ENCODE peak calls at places on chromosomes 6 and 20, in seven cellular contexts. N is H9, Q is IMR-90, W is mesendoderm, H is neuronal stem cell, U is mesenchymal stem cell, S is trophoblast cell. J is an unnamed sample.
A peak's percentile ranks its signal among the peaks of the same experiment; 100 is the strongest.

GRCh38 chr6:83849127-83849526 is 4.0 kb upstream of the RIPPLY2 start:
- DNase-seq in N (no peak), Q (no peak), W (no peak), H (no peak), U (no peak), S (no peak), J (no peak)

GRCh38 chr20:16816192-16816591 is 68.0 kb downstream of the OTOR start:
- DNase-seq in N (peak; percentile 59), Q (no peak), W (peak; percentile 39), H (no peak), U (no peak), S (no peak), J (peak; percentile 10)

GRCh38 chr6:25254671-25255070 is 24.5 kb upstream of the CARMIL1 start:
- DNase-seq in N (no peak), Q (no peak), W (no peak), H (no peak), U (no peak), S (no peak), J (no peak)

GRCh38 chr20:53611449-53611894 is 17.8 kb upstream of the ZNF217 start:
- DNase-seq in N (no peak), Q (peak; percentile 99), W (peak; percentile 91), H (no peak), U (peak; percentile 98), S (peak; percentile 73), J (peak; percentile 37)

GRCh38 chr6:90251295-90251992 is 45.2 kb downstream of the BACH2 start:
- DNase-seq in N (no peak), Q (peak; percentile 56), W (no peak), H (no peak), U (no peak), S (no peak), J (no peak)

GRCh38 chr6:146620655-146621054 is 21.9 kb downstream of the ADGB start:
- DNase-seq in N (no peak), Q (no peak), W (no peak), H (no peak), U (peak; percentile 19), S (no peak), J (no peak)

GRCh38 chr6:167849846-167850459 is 23.2 kb downstream of the AFDN start:
- DNase-seq in N (no peak), Q (no peak), W (peak; percentile 98), H (peak; percentile 30), U (peak; percentile 52), S (peak; percentile 73), J (no peak)

GRCh38 chr6:158367824-158368223 is 55.6 kb downstream of the TULP4 start:
- DNase-seq in N (no peak), Q (no peak), W (no peak), H (no peak), U (no peak), S (no peak), J (no peak)

GRCh38 chr6:79869600-79870084 is 77.7 kb downstream of the ELOVL4 start:
- DNase-seq in N (peak; percentile 86), Q (peak; percentile 57), W (peak; percentile 86), H (peak; percentile 65), U (peak; percentile 69), S (peak; percentile 89), J (peak; percentile 92)

GRCh38 chr20:41664584-41664983 is 46.4 kb upstream of the CHD6 start:
- DNase-seq in N (no peak), Q (peak; percentile 14), W (peak; percentile 38), H (no peak), U (peak; percentile 10), S (peak; percentile 17), J (no peak)

GRCh38 chr6:138986578-138986977 is 1.5 kb downstream of the REPS1 start:
- DNase-seq in N (no peak), Q (peak; percentile 60), W (no peak), H (no peak), U (peak; percentile 54), S (peak; percentile 82), J (no peak)

GRCh38 chr6:95249661-95250060 is 327.7 kb upstream of the MANEA start:
- DNase-seq in N (no peak), Q (no peak), W (no peak), H (no peak), U (no peak), S (no peak), J (no peak)

GRCh38 chr6:106759112-106759511 is 129.7 kb downstream of the QRSL1 start:
- DNase-seq in N (no peak), Q (no peak), W (no peak), H (no peak), U (no peak), S (no peak), J (no peak)

GRCh38 chr6:162719528-162719927 is 8.0 kb downstream of the PRKN start:
- DNase-seq in N (no peak), Q (no peak), W (no peak), H (no peak), U (no peak), S (no peak), J (no peak)
- H3K18ac ChIP-seq in N (no peak overlapping the region), Q (no peak overlapping the region), W (no peak overlapping the region), H (no peak overlapping the region), U (no peak overlapping the region), S (no peak overlapping the region), J (no peak overlapping the region)

GRCh38 chr20:63367446-63368055 is 6.4 kb upstream of the CHRNA4 start:
- DNase-seq in N (no peak), Q (no peak), W (no peak), H (no peak), U (no peak), S (no peak), J (no peak)
- H2AK5ac ChIP-seq in N (no peak overlapping the region), Q (no peak overlapping the region), W (no peak overlapping the region), H (peak overlapping the region; percentile 81), U (no peak overlapping the region), S (no peak overlapping the region), J (no peak overlapping the region)

GRCh38 chr6:125835221-125835744 is 44.5 kb downstream of the NCOA7 start:
- DNase-seq in N (no peak), Q (peak; percentile 75), W (peak; percentile 72), H (no peak), U (peak; percentile 65), S (peak; percentile 33), J (no peak)
- H3K18ac ChIP-seq in N (no peak overlapping the region), Q (no peak overlapping the region), W (no peak overlapping the region), H (no peak overlapping the region), U (no peak overlapping the region), S (no peak overlapping the region), J (no peak overlapping the region)

DNA sequence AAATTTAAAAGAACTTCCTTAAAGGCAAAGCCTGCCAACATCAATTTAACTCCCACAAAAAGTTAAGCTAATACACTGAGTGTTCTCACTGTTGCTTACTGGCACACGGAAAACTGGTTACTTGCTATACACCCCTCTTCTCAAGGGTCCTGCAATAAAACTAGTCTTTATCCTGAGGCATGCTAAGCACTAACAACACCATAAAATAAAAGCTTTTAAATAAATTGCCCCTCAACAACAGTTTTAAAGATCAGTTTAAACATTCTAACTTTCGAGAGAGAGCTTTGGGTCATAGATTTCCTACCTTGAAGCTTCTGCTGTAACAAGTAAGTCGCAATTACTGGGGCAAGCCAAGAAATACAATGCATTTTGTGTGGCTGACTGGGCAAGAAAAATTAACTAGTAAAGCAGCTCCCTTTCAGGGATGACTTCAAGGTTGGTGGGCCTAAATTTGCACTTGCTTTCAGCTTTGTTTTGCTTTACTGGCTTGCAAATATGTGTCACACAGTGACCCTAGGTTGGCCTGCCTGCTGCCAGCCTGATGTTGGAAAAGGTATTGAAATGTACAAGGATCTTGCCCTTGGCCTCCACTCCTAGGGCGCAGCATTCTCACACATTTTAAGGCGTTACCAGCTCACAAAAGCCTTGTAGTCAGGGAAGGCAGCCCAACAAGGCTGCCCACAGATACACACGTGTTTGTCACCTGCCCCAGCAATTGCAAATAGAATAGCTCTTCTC is 4.0 kb upstream of the HEY2 start:
- DNase-seq in N (peak; percentile 83), Q (no peak), W (peak; percentile 61), H (peak; percentile 21), U (no peak), S (no peak), J (peak; percentile 88)
- H2AK5ac ChIP-seq in N (no peak overlapping the region), Q (no peak overlapping the region), W (no peak overlapping the region), H (no peak overlapping the region), U (no peak overlapping the region), S (no peak overlapping the region), J (no peak overlapping the region)

GRCh38 chr6:134420638-134421181 is 102.8 kb upstream of the SGK1 start:
- DNase-seq in N (no peak), Q (peak; percentile 90), W (peak; percentile 66), H (no peak), U (peak; percentile 89), S (peak; percentile 83), J (no peak)
- H3K18ac ChIP-seq in N (no peak overlapping the region), Q (peak overlapping the region; percentile 99), W (no peak overlapping the region), H (no peak overlapping the region), U (peak overlapping the region; percentile 78), S (no peak overlapping the region), J (no peak overlapping the region)

DNA sequence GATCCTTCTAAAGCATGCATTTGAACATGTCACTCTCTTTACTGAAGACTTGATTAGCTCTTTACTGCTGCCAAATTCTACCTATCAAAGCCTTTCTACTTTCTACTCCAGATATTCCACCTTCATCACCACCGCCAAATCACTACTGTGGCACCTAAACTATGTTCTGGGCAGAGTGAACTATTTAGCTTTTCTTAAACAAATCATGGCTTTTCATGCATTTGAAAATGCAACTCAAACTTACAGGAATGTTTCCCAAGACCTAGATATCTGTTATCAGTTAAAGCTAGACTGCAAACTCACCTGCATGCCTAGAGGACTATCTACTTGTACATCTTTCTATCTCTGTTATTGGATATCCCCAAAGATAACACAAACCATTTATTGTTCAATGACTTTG is 109.3 kb downstream of the MAFB start:
- DNase-seq in N (no peak), Q (no peak), W (no peak), H (no peak), U (no peak), S (peak; percentile 83), J (no peak)
- H2AK5ac ChIP-seq in N (no peak overlapping the region), Q (no peak overlapping the region), W (no peak overlapping the region), H (no peak overlapping the region), U (no peak overlapping the region), S (no peak overlapping the region), J (no peak overlapping the region)

DNA sequence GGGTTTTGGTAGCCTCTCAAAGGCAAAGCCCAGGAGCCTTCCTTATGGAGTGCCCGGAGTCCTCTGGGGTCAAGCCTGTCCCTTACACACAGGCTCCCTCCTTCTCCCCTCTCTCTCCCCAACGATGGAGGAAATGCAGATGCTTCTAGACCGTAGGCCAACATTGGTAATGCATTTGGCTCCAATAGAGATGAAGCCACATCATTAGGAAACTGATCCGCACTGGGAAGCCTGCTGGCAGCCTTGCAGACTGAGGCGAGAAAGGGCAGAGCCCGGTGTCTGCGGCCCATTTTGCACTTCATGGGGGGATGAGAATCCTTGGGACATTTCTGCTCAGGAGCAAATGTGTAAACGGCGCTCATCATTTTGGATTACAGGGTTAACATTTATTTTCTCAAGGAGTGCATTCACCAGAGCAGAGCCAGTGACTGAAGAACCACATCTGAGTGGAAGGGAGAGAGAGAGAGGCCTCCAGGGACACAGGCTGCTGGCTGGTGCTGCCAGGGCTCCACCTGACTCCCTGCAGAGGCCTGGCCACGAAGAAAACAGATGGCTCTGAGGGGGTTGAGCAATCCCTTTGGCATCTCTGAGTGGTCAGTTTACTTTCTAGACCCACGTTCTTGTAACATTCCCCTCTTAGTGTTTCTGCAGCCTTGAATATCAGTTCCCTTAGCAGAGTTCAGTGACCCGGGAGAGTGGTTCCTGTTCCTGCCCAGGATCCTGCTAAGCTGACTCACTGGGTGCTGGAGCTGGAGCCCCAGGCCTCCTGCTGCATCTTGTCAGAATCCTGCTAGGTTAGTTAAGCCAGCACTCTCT is 4.4 kb upstream of the CST3 start:
- DNase-seq in N (no peak), Q (peak; percentile 87), W (no peak), H (no peak), U (peak; percentile 93), S (peak; percentile 54), J (no peak)
- H3K18ac ChIP-seq in N (no peak overlapping the region), Q (no peak overlapping the region), W (no peak overlapping the region), H (no peak overlapping the region), U (no peak overlapping the region), S (no peak overlapping the region), J (no peak overlapping the region)

GRCh38 chr6:152671146-152671545 is 26.6 kb upstream of the MYCT1 start:
- DNase-seq in N (no peak), Q (peak; percentile 49), W (no peak), H (no peak), U (no peak), S (no peak), J (no peak)
- H2AK5ac ChIP-seq in N (no peak overlapping the region), Q (no peak overlapping the region), W (no peak overlapping the region), H (no peak overlapping the region), U (no peak overlapping the region), S (no peak overlapping the region), J (no peak overlapping the region)